ENCODE peak calls at places on chromosomes 12 and 14, in five cellular contexts. X is breast epithelium; M is CD8-positive, alpha-beta T cell; N is spleen; E is keratinocyte. V is an unnamed sample. For H3K4me1, the result is how much of the 10 kb centered on the place peaks cover.

GRCh38 chr12:26822051-26822450 is 10.9 kb downstream of the ITPR2 start:
- DNase-seq in X (no peak), M (no peak), N (no peak), E (no peak), V (no peak)

GRCh38 chr14:50321009-50321660 is 9.0 kb downstream of the DMAC2L start:
- DNase-seq in X (no peak), M (peak), N (no peak), E (peak), V (peak)

GRCh38 chr14:83251402-83251801 is 1717.7 kb upstream of the SEL1L start:
- DNase-seq in X (no peak), M (no peak), N (no peak), E (no peak), V (no peak)

GRCh38 chr12:1948883-1949282 is 30.4 kb upstream of the CACNA2D4 start:
- DNase-seq in X (no peak), M (no peak), N (no peak), E (no peak), V (no peak)

GRCh38 chr12:68290126-68290525 is 36.7 kb upstream of the IL22 start:
- DNase-seq in X (no peak), M (no peak), N (no peak), E (no peak), V (no peak)

GRCh38 chr14:30196861-30197260 is 269.2 kb upstream of the PRKD1 start:
- DNase-seq in X (no peak), M (no peak), N (no peak), E (no peak), V (no peak)

GRCh38 chr12:38697290-38697689 is 208.1 kb downstream of the CPNE8 start:
- DNase-seq in X (no peak), M (no peak), N (no peak), E (no peak), V (no peak)

GRCh38 chr12:2292560-2292959 is 239.8 kb downstream of the CACNA1C start:
- DNase-seq in X (no peak), M (no peak), N (no peak), E (no peak), V (no peak)

GRCh38 chr12:42094277-42094676 is 50.4 kb downstream of the GXYLT1 start:
- DNase-seq in X (no peak), M (peak), N (no peak), E (no peak), V (no peak)

GRCh38 chr12:97386133-97386581 is 76.4 kb upstream of the RMST start:
- DNase-seq in X (no peak), M (no peak), N (no peak), E (no peak), V (no peak)

GRCh38 chr12:67366530-67367196 is 97.5 kb downstream of the CAND1 start:
- DNase-seq in X (no peak), M (no peak), N (no peak), E (no peak), V (no peak)

GRCh38 chr14:83777516-83777915 is 1752.4 kb upstream of the FLRT2 start:
- DNase-seq in X (no peak), M (no peak), N (no peak), E (no peak), V (no peak)

GRCh38 chr12:70648831-70649230 is 11.6 kb upstream of the PTPRB start:
- DNase-seq in X (no peak), M (no peak), N (no peak), E (no peak), V (no peak)

GRCh38 chr14:97846156-97846555 is 1049.0 kb downstream of the VRK1 start:
- DNase-seq in X (no peak), M (no peak), N (no peak), E (no peak), V (no peak)

GRCh38 chr14:104797112-104798044 is 1.8 kb upstream of the AKT1 start:
- DNase-seq in X (no peak), M (no peak), N (no peak), E (no peak), V (no peak)

GRCh38 chr12:57149309-57149900 is 2.0 kb upstream of the LRP1-AS start:
- DNase-seq in X (no peak), M (no peak), N (no peak), E (no peak), V (no peak)

GRCh38 chr12:90572778-90573177 is 382.2 kb downstream of the CCER1 start:
- DNase-seq in X (no peak), M (no peak), N (no peak), E (no peak), V (no peak)

GRCh38 chr12:49052451-49053208 is 8.0 kb downstream of the KMT2D start:
- DNase-seq in X (no peak), M (no peak), N (peak), E (no peak), V (no peak)

GRCh38 chr14:93543766-93544165 is 113.0 kb downstream of the UNC79 start:
- DNase-seq in X (no peak), M (no peak), N (no peak), E (no peak), V (no peak)

GRCh38 chr12:1357171-1357570 is 237.2 kb downstream of the FBXL14 start:
- DNase-seq in X (no peak), M (no peak), N (no peak), E (no peak), V (no peak)

GRCh38 chr12:2640709-2641108 is 154.1 kb upstream of the FKBP4 start:
- DNase-seq in X (peak), M (no peak), N (peak), E (peak), V (peak)

GRCh38 chr14:67886221-67886620 is 66.6 kb downstream of the RAD51B start:
- DNase-seq in X (no peak), M (no peak), N (no peak), E (no peak), V (no peak)

GRCh38 chr12:126547905-126548304 is 1482.7 kb downstream of the AACS start:
- DNase-seq in X (no peak), M (no peak), N (no peak), E (no peak), V (no peak)

GRCh38 chr12:32885831-32886230 is 10.7 kb downstream of the PKP2 start:
- DNase-seq in X (no peak), M (no peak), N (no peak), E (no peak), V (no peak)

GRCh38 chr12:52284562-52285171 is 6.7 kb downstream of the KRT81 start:
- DNase-seq in X (no peak), M (no peak), N (no peak), E (no peak), V (no peak)

GRCh38 chr12:129934977-129935376 is 31.2 kb upstream of the TMEM132D start:
- DNase-seq in X (no peak), M (no peak), N (no peak), E (no peak), V (no peak)

GRCh38 chr12:65962921-65963883 is 138.9 kb downstream of the HMGA2 start:
- DNase-seq in X (no peak), M (no peak), N (no peak), E (no peak), V (no peak)

GRCh38 chr14:33402604-33403003 is 463.9 kb downstream of the NPAS3 start:
- DNase-seq in X (no peak), M (no peak), N (no peak), E (no peak), V (no peak)

GRCh38 chr14:95835331-95835730 is 41.3 kb upstream of the TUNAR start:
- DNase-seq in X (no peak), M (no peak), N (no peak), E (no peak), V (no peak)

GRCh38 chr12:39764944-39765560 is 145.4 kb upstream of the ABCD2 start:
- DNase-seq in X (no peak), M (no peak), N (no peak), E (no peak), V (no peak)

GRCh38 chr14:105797546-105797945 is 271.2 kb downstream of the TMEM121 start:
- DNase-seq in X (no peak), M (no peak), N (no peak), E (no peak), V (no peak)

GRCh38 chr12:47741340-47741703 is 16.0 kb upstream of the ENDOU start:
- DNase-seq in X (no peak), M (peak), N (peak), E (no peak), V (peak)

GRCh38 chr12:107362960-107363359 is 269.6 kb upstream of the CRY1 start:
- DNase-seq in X (no peak), M (no peak), N (no peak), E (no peak), V (no peak)

GRCh38 chr14:98955036-98955740 is 316.8 kb downstream of the BCL11B start:
- DNase-seq in X (no peak), M (no peak), N (no peak), E (no peak), V (no peak)

GRCh38 chr12:2666846-2667245 is 127.9 kb upstream of the FKBP4 start:
- DNase-seq in X (peak), M (no peak), N (peak), E (no peak), V (no peak)

GRCh38 chr12:6535960-6536847 is 1.9 kb downstream of the GAPDH start:
- DNase-seq in X (no peak), M (no peak), N (no peak), E (no peak), V (no peak)

GRCh38 chr14:22221508-22221907 is 367.5 kb downstream of the DAD1 start:
- DNase-seq in X (no peak), M (no peak), N (no peak), E (no peak), V (no peak)
- TF ChIP-seq CTCF in X (no peak), M (no peak), N (peak), E (no peak), V (peak)

GRCh38 chr12:54300732-54301427 is at the start of gene NFE2:
- DNase-seq in X (peak), M (no peak), N (peak), E (no peak), V (peak)
- H3K4me1 ChIP-seq in X (under half), M (under half), N (half or more), E (under half), V (under half)

DNA sequence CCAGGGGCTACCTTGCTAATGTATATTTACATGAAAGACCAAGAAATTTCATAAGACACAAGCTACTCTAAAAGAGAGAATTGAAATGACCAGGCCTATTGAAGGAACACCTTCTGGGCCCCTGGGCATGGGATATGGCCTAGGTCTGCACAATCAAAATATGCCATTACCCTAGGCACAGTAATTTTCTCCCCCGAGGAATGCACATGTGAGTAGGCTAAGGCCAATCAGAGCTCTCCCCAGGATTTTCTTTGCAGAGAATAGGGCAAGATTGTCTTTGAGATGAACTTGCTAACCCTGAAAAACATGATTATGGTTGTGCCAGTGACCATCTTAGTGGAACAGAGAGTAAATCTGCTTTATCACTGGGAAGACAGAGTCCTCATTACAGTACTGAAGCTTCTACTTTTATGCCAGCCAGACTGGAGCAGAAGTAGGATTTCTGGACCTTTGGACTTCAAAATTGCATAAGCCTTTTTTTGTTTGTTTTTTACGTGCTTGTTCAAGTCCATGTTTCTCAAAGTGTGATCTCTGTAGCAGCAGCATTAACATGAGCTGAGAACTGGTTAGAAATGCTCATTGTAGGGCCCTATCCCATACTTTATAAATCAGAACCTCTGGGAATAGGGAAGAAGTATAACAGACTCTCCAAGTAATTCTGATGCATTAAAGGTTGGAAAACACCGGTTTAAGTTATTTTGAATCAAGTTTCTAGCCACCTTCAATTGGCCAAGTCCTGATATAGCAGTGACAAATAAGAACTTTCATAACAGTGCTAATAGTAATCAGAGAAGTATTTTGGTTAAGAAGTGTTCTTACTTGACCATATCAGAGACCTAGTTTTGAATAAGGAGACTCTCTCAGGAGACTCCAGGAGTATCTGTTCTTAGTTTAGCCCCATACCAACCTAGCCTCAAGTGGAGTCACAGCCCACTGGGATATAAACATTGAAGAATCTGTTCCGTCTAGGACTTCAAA is 112.9 kb downstream of the LMO3 start:
- DNase-seq in X (no peak), M (no peak), N (no peak), E (no peak), V (no peak)
- TF ChIP-seq CTCF in X (no peak), M (no peak), N (no peak), E (no peak), V (no peak)

GRCh38 chr12:106246891-106247730 is 709 bp downstream of the CKAP4 start:
- DNase-seq in X (peak), M (peak), N (peak), E (no peak), V (no peak)
- H3K4me1 ChIP-seq in X (under half), M (under half), N (half or more), E (under half), V (under half)

DNA sequence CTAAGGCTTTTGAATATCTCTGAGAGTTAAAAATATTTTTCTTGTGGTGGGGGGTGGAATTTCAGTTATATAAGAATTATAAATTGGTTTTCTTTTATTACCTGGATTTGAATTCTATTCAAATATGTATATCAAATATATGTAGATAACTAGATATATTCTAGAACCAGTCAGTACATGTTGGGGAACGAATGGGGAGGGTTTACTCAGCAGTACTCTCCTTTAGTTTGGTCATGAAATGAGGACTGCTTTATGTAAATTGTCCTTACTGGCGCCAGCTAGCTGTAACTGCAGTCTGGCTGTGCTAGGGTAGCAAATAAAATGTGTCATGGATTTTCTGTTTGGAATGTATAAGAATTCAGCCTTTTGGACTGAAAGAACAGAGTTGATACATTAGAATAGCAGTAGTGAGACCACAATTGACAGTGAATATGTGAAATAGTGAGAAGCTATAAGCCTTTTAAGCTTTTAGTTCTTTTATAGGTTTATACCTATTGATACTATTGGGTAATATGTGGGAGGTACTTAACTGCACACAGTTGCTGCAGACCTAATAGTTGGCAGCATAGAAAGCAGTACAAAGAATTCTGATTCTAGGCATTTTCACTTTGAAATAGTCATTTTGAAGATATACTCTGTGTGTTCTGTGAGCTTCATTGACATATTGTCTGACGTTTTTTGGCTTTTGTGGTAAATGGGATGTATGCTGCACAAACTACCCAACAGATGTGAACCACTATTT is 29.0 kb downstream of the ATF7IP start:
- DNase-seq in X (no peak), M (no peak), N (no peak), E (peak), V (no peak)
- TF ChIP-seq CTCF in X (no peak), M (no peak), N (peak), E (peak), V (no peak)

GRCh38 chr14:68945585-68946289 is 33.4 kb downstream of the ACTN1 start:
- DNase-seq in X (no peak), M (no peak), N (no peak), E (no peak), V (no peak)
- H3K4me1 ChIP-seq in X (half or more), M (half or more), N (half or more), E (half or more), V (half or more)

DNA sequence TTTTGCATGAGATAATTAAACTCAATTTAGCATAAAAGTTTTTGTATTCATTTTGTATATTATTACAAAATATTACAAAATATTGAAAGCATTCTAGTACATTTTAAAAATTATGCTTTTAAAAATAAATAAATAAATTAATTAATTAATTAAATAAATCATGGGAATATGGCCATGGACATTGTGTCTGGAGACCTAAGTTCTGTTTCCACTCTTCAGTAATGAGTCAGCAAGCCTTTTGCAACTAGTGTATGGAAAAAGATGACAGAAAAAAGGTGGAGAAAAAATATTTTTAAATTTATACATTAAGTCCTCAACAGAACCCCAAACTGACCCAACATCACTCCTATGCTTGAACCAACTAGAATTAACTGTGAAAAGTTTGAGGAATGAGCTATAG is 1187.5 kb upstream of the USP15 start:
- DNase-seq in X (no peak), M (no peak), N (no peak), E (no peak), V (no peak)
- TF ChIP-seq CTCF in X (no peak), M (no peak), N (no peak), E (no peak), V (no peak)

DNA sequence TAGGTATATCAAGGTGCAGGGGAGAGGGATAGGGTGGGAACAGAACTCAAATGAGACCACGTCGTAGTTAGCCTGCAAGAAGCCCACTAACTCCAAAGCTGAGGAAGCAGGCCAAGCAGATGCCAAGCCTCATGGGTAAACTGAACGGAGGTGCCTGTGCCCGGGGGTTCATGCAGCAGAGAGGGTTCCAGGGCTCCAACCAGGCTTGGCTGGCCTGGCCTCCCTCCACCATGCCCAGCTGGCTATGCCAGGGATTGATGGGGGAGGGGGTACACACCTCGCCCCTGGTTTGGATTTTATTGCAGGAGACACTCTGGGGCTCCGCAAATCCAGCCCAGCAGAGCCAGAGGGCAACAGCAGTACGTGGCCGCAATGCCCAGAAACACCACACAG is 27.3 kb downstream of the PXN start:
- DNase-seq in X (no peak), M (no peak), N (no peak), E (no peak), V (no peak)
- H3K4me1 ChIP-seq in X (under half), M (half or more), N (half or more), E (half or more), V (half or more)

GRCh38 chr14:73594491-73594890 is 2.8 kb downstream of the ACOT4 start:
- DNase-seq in X (no peak), M (no peak), N (no peak), E (no peak), V (no peak)

GRCh38 chr14:73589128-73589527 is 2.5 kb upstream of the ACOT4 start:
- DNase-seq in X (no peak), M (no peak), N (no peak), E (no peak), V (no peak)

DNA sequence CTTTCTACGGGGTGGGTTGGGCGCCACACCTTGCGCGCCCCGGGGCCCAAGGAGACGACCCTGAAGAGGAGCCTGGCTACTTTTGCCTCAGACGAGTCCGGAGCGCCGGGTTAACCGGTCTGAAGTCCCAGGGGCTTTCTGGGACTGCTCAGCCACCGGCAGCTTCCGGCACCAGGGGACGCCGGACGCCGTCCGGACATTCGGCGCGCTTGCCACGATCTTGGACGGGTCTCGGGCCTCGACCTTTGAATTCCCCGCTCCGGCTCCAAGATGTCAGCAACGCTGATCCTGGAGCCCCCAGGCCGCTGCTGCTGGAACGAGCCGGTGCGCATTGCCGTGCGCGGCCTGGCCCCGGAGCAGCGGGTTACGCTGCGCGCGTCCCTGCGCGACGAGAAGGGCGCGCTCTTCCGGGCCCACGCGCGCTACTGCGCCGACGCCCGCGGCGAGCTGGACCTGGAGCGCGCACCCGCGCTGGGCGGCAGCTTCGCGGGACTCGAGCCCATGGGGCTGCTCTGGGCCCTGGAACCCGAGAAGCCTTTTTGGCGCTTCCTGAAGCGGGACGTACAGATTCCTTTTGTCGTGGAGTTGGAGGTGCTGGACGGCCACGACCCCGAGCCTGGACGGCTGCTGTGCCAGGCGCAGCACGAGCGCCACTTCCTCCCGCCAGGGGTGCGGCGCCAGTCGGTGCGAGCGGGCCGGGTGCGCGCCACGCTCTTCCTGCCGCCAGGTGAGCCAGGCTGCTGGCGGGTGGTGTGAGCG is at the start of gene ACOT4:
- DNase-seq in X (no peak), M (peak), N (peak), E (no peak), V (no peak)
- TF ChIP-seq CTCF in X (no peak), M (no peak), N (peak), E (no peak), V (peak)

V was measured in RWPE2.